ENCODE peak calls at places on chromosomes 4 and X, in five cellular contexts. C, E, W, F and K are unnamed samples.
A peak's percentile ranks its signal among the peaks of the same experiment; 100 is the strongest.

GRCh38 chr4:13522282-13523104 is 21.8 kb downstream of the NKX3-2 start:
- DNase-seq in C (no peak), E (no peak), W (no peak), F (no peak), K (no peak)

GRCh38 chr4:176432811-176433540 is 113.2 kb downstream of the SPCS3 start:
- DNase-seq in C (no peak), E (no peak), W (no peak), F (no peak), K (no peak)

GRCh38 chrX:4268676-4269075 is 555.2 kb upstream of the PRKX start:
- DNase-seq in C (no peak), E (no peak), W (no peak), F (no peak), K (peak; percentile 44)

GRCh38 chr4:122746485-122746965 is 14.0 kb downstream of the BBS12 start:
- DNase-seq in C (no peak), E (no peak), W (no peak), F (no peak), K (no peak)

GRCh38 chr4:8683462-8683861 is 90.9 kb downstream of the CPZ start:
- DNase-seq in C (no peak), E (no peak), W (no peak), F (no peak), K (no peak)

GRCh38 chrX:153626025-153626633 is 20.9 kb upstream of the DUSP9 start:
- DNase-seq in C (no peak), E (no peak), W (no peak), F (no peak), K (no peak)

GRCh38 chr4:152255437-152255836 is 280.5 kb downstream of the FBXW7 start:
- DNase-seq in C (peak; percentile 32), E (no peak), W (no peak), F (no peak), K (peak; percentile 53)

GRCh38 chrX:138885886-138886285 is 174.4 kb upstream of the FGF13 start:
- DNase-seq in C (no peak), E (no peak), W (no peak), F (no peak), K (no peak)

GRCh38 chrX:101025126-101025525 is 26.8 kb downstream of the TRMT2B start:
- DNase-seq in C (no peak), E (no peak), W (no peak), F (no peak), K (no peak)

GRCh38 chr4:28490669-28491068 is 1630.0 kb downstream of the STIM2 start:
- DNase-seq in C (no peak), E (no peak), W (no peak), F (no peak), K (no peak)

GRCh38 chrX:10085223-10085622 is 71.6 kb upstream of the CLCN4 start:
- DNase-seq in C (no peak), E (no peak), W (no peak), F (no peak), K (no peak)

GRCh38 chrX:105820247-105820646 is 2.1 kb upstream of the NRK start:
- DNase-seq in C (no peak), E (no peak), W (no peak), F (no peak), K (no peak)

GRCh38 chrX:102651242-102651967 is at the start of gene GPRASP1:
- DNase-seq in C (peak; percentile 31), E (peak; percentile 34), W (no peak), F (no peak), K (peak; percentile 43)

GRCh38 chr4:10115271-10115656 is 1.3 kb downstream of the WDR1 start:
- DNase-seq in C (no peak), E (no peak), W (no peak), F (no peak), K (no peak)

GRCh38 chr4:7073526-7074390 is 5.9 kb upstream of the GRPEL1 start:
- DNase-seq in C (peak; percentile 41), E (no peak), W (no peak), F (no peak), K (peak; percentile 43)

GRCh38 chr4:561456-561855 is 14.6 kb downstream of the TMEM271 start:
- DNase-seq in C (no peak), E (no peak), W (no peak), F (no peak), K (no peak)

GRCh38 chr4:138775890-138776289 is 239.7 kb upstream of the NOCT start:
- DNase-seq in C (no peak), E (no peak), W (no peak), F (no peak), K (no peak)

GRCh38 chrX:115018944-115019343 is 1.5 kb upstream of the IL13RA2 start:
- DNase-seq in C (no peak), E (no peak), W (no peak), F (no peak), K (no peak)

GRCh38 chr4:131370846-131371245 is 1778.2 kb upstream of the PCDH10 start:
- DNase-seq in C (peak; percentile 37), E (no peak), W (no peak), F (peak; percentile 77), K (peak; percentile 86)

GRCh38 chr4:147674496-147674895 is 9.5 kb downstream of the PRMT9 start:
- DNase-seq in C (no peak), E (no peak), W (no peak), F (no peak), K (peak; percentile 43)

GRCh38 chr4:85725727-85726170 is 250.8 kb downstream of the ARHGAP24 start:
- DNase-seq in C (no peak), E (peak; percentile 58), W (no peak), F (peak; percentile 9), K (no peak)

GRCh38 chr4:13544556-13545393 is 467 bp upstream of the NKX3-2 start:
- DNase-seq in C (peak; percentile 14), E (no peak), W (no peak), F (no peak), K (peak; percentile 91)

GRCh38 chrX:131830400-131831184 is 192.5 kb upstream of the STK26 start:
- DNase-seq in C (peak; percentile 89), E (peak; percentile 88), W (no peak), F (peak; percentile 4), K (peak; percentile 64)

GRCh38 chr4:52659016-52659721 is at the start of gene USP46:
- DNase-seq in C (peak; percentile 52), E (peak; percentile 78), W (no peak), F (no peak), K (peak; percentile 82)

GRCh38 chr4:78446607-78447006 is 105.0 kb upstream of the ANXA3 start:
- DNase-seq in C (no peak), E (no peak), W (no peak), F (no peak), K (no peak)

GRCh38 chr4:107801766-107802211 is 22.9 kb upstream of the SGMS2 start:
- DNase-seq in C (no peak), E (no peak), W (peak; percentile 80), F (no peak), K (no peak)

GRCh38 chr4:165537028-165537648 is 158.3 kb downstream of the CPE start:
- DNase-seq in C (peak; percentile 46), E (peak; percentile 50), W (no peak), F (no peak), K (peak; percentile 61)

GRCh38 chrX:101395789-101396188 is 5.0 kb downstream of the RPL36A start:
- DNase-seq in C (no peak), E (no peak), W (no peak), F (no peak), K (no peak)

GRCh38 chr4:38180456-38180855 is 220.3 kb downstream of the PTTG2 start:
- DNase-seq in C (no peak), E (no peak), W (no peak), F (no peak), K (peak; percentile 49)

GRCh38 chr4:145920205-145920604 is 18.4 kb downstream of the ZNF827 start:
- DNase-seq in C (no peak), E (no peak), W (no peak), F (no peak), K (no peak)

GRCh38 chr4:175833574-175834350 is 21.7 kb upstream of the GPM6A start:
- DNase-seq in C (no peak), E (no peak), W (no peak), F (no peak), K (peak; percentile 73)

GRCh38 chr4:828641-829271 is 2.8 kb upstream of the CPLX1 start:
- DNase-seq in C (no peak), E (no peak), W (no peak), F (no peak), K (no peak)

GRCh38 chrX:16112428-16112827 is 10.9 kb upstream of the GRPR start:
- DNase-seq in C (no peak), E (no peak), W (no peak), F (no peak), K (no peak)

GRCh38 chr4:52107336-52107735 is 56.2 kb downstream of the SPATA18 start:
- DNase-seq in C (no peak), E (no peak), W (no peak), F (no peak), K (no peak)

GRCh38 chr4:113760094-113760851 is 1.3 kb downstream of the CAMK2D start:
- DNase-seq in C (peak; percentile 31), E (peak; percentile 34), W (no peak), F (no peak), K (peak; percentile 66)